ENCODE peak calls at places on chromosomes 2 and 18, in nine cellular contexts. C, V, Y, D, A, N, E, O and B are unnamed samples.
A peak's percentile ranks its signal among the peaks of the same experiment; 100 is the strongest.

GRCh38 chr2:147789720-147790119 is 55.1 kb upstream of the ACVR2A start:
- DNase-seq in A (no peak), O (no peak), V (no peak), N (no peak), C (no peak), Y (peak; percentile 14), D (no peak), E (no peak), B (no peak)

GRCh38 chr18:68461635-68462034 is 253.3 kb downstream of the TMX3 start:
- DNase-seq in V (no peak), O (no peak), D (no peak), N (no peak), Y (no peak), A (no peak), E (no peak), C (no peak), B (no peak)

GRCh38 chr2:166364476-166365161 is 11.1 kb downstream of the SCN9A start:
- DNase-seq in C (no peak), O (no peak), D (no peak), V (no peak), E (no peak), A (no peak), Y (no peak), N (no peak), B (no peak)

GRCh38 chr2:186101603-186102002 is 363.0 kb downstream of the FSIP2 start:
- DNase-seq in N (no peak), O (no peak), Y (no peak), C (no peak), V (no peak), D (no peak), A (no peak), E (no peak), B (no peak)

GRCh38 chr18:49878567-49878966 is 65.2 kb upstream of the ACAA2 start:
- DNase-seq in V (no peak), E (no peak), Y (no peak), D (no peak), A (no peak), N (no peak), C (no peak), O (no peak), B (peak; percentile 22)

GRCh38 chr2:6780765-6781274 is 84.9 kb downstream of the CMPK2 start:
- DNase-seq in Y (peak; percentile 89), O (peak; percentile 55), D (no peak), V (peak; percentile 76), N (no peak), E (no peak), C (no peak), A (peak; percentile 76), B (peak; percentile 65)

GRCh38 chr2:105950521-105951389 is 206.0 kb downstream of the NCK2 start:
- DNase-seq in Y (peak; percentile 91), O (no peak), E (no peak), A (no peak), N (no peak), D (no peak), V (no peak), C (no peak), B (no peak)

GRCh38 chr2:144988591-144988990 is 468.7 kb upstream of the ZEB2 start:
- DNase-seq in V (no peak), D (no peak), C (no peak), Y (no peak), E (no peak), N (no peak), A (no peak), O (no peak), B (no peak)

GRCh38 chr2:188303363-188304031 is 11.8 kb downstream of the GULP1 start:
- DNase-seq in O (no peak), C (no peak), V (no peak), D (no peak), N (no peak), Y (peak; percentile 73), A (no peak), E (no peak), B (no peak)

GRCh38 chr2:126877861-126878565 is 20.7 kb upstream of the TEX51 start:
- DNase-seq in A (no peak), O (no peak), N (no peak), Y (no peak), D (no peak), E (no peak), C (no peak), V (no peak), B (no peak)

GRCh38 chr18:48934708-48935432 is 15.9 kb downstream of the SMAD7 start:
- DNase-seq in D (no peak), Y (peak; percentile 69), E (no peak), O (peak; percentile 84), A (peak; percentile 87), N (no peak), V (no peak), C (no peak), B (no peak)

GRCh38 chr18:22585821-22586220 is 168.1 kb upstream of the CTAGE1 start:
- DNase-seq in D (no peak), E (no peak), V (no peak), O (no peak), A (no peak), N (no peak), C (no peak), Y (no peak), B (no peak)

GRCh38 chr18:12599966-12600365 is 57.9 kb downstream of the SPIRE1 start:
- DNase-seq in E (no peak), D (no peak), N (no peak), A (no peak), C (no peak), O (no peak), Y (no peak), V (no peak), B (no peak)

GRCh38 chr2:215609089-215610032 is 173.5 kb upstream of the FN1 start:
- DNase-seq in E (no peak), O (no peak), N (no peak), C (no peak), D (no peak), A (no peak), Y (no peak), V (no peak), B (no peak)

GRCh38 chr2:215613265-215613664 is 177.4 kb upstream of the FN1 start:
- DNase-seq in V (no peak), Y (no peak), E (no peak), O (no peak), A (no peak), N (no peak), C (no peak), D (no peak), B (no peak)

GRCh38 chr2:215612770-215613169 is 176.9 kb upstream of the FN1 start:
- DNase-seq in D (no peak), C (no peak), O (no peak), Y (no peak), E (no peak), N (no peak), A (no peak), V (no peak), B (no peak)

GRCh38 chr2:215614296-215614695 is 178.4 kb upstream of the FN1 start:
- DNase-seq in V (no peak), N (no peak), Y (no peak), D (no peak), A (no peak), C (no peak), O (no peak), E (no peak), B (no peak)

GRCh38 chr2:215611609-215612386 is 175.9 kb upstream of the FN1 start:
- DNase-seq in Y (no peak), V (no peak), C (no peak), D (no peak), A (no peak), N (no peak), E (no peak), O (no peak), B (no peak)
- H3K36me3 ChIP-seq in Y (no peaks in the 10 kb centered on the region), V (no peaks in the 10 kb centered on the region), C (no peaks in the 10 kb centered on the region), D (no peaks in the 10 kb centered on the region), A (no peaks in the 10 kb centered on the region), N (no peaks in the 10 kb centered on the region), E (no peaks in the 10 kb centered on the region), O (no peaks in the 10 kb centered on the region), B (no peaks in the 10 kb centered on the region)

GRCh38 chr2:58553522-58553921 is 312.4 kb upstream of the FANCL start:
- DNase-seq in D (no peak), N (no peak), Y (no peak), A (no peak), O (no peak), V (no peak), C (no peak), E (no peak), B (no peak)

GRCh38 chr2:58558866-58559265 is 317.7 kb upstream of the FANCL start:
- DNase-seq in V (no peak), A (no peak), Y (peak; percentile 71), O (no peak), E (no peak), D (no peak), C (no peak), N (no peak), B (no peak)

GRCh38 chr2:58557166-58557565 is 316.0 kb upstream of the FANCL start:
- DNase-seq in D (no peak), O (no peak), E (peak; percentile 51), C (no peak), A (no peak), Y (no peak), V (no peak), N (no peak), B (no peak)

DNA sequence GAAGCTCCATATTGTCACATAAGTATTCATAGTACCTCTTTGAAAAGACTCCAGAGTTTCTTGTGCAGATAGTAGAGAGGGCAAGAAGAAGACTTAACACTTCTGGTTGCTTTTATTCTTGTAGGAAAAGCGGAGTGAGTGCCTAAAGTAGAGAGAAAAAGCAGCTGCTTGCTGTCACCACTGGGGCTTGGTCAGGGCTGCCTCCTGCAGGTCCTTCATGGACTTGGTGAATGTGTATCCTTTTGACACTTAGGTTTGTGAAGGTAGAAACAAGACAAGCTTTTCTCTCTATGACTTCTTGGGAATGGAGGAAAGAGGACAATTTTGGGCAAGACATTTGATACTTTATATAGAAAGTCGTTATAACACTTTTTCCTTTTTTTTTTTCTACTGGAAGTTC is 312.8 kb upstream of the FANCL start:
- DNase-seq in E (no peak), O (no peak), A (no peak), Y (peak; percentile 39), D (peak; percentile 7), N (no peak), C (no peak), V (no peak), B (no peak)
- TF ChIP-seq CTCF in E (no peak), O (no peak), A (no peak), Y (peak; percentile 58), D (peak; percentile 53), N (no peak), C (no peak), V (no peak), B (no peak)

DNA sequence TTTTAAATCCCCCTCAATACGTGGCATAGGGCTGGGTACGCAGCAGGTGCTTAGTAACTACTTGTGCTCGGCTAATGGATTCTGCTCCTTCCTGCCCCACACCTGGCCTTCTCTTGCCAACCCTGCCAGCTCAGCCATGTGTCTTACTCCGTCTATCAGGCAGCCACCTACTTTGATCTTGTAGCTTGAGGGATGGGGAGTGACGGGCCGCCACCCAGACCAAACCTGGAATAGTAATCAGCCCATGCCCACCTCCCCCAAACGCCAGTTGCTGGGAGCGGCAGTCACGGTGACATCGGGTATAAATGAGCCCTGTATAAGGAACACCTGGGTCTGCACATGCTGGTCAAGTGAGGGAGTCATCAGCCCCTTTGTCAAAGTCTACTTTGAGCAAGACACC is 106.8 kb upstream of the MCFD2 start:
- DNase-seq in A (no peak), O (no peak), C (no peak), N (no peak), V (no peak), D (no peak), E (no peak), Y (no peak), B (no peak)
- H3K9me3 ChIP-seq in A (no peaks in the 10 kb centered on the region), O (no peaks in the 10 kb centered on the region), C (no peaks in the 10 kb centered on the region), N (no peaks in the 10 kb centered on the region), V (no peaks in the 10 kb centered on the region), D (no peaks in the 10 kb centered on the region), E (no peaks in the 10 kb centered on the region), Y (no peaks in the 10 kb centered on the region), B (no peaks in the 10 kb centered on the region)

GRCh38 chr2:10575566-10576300 is 114.0 kb downstream of the NOL10 start:
- DNase-seq in E (no peak), Y (no peak), A (no peak), V (no peak), O (no peak), N (no peak), C (no peak), D (peak; percentile 22), B (no peak)
- H3K36me3 ChIP-seq in E (peaks cover 8% of the 10 kb centered on the region), Y (peaks cover 29% of the 10 kb centered on the region), A (peaks cover 14% of the 10 kb centered on the region), V (peaks cover 86% of the 10 kb centered on the region), O (peaks cover 82% of the 10 kb centered on the region), N (peaks cover 47% of the 10 kb centered on the region), C (peaks cover 68% of the 10 kb centered on the region), D (peaks cover 17% of the 10 kb centered on the region), B (peaks cover 40% of the 10 kb centered on the region)